ENCODE peak calls at places on chromosomes 2 and 18, in four cellular contexts. One of them, this sample, is unnamed.

GRCh38 chr2:164757934-164758695 is 83.5 kb downstream of the COBLL1 start:
- DNase-seq in fibroblast of pulmonary artery: peak
- DNase-seq in heart left ventricle: no peak
- DNase-seq in stomach: no peak
- DNase-seq in this sample: no peak

GRCh38 chr2:69382547-69382946 is 4.5 kb downstream of the GFPT1 start:
- DNase-seq in heart left ventricle: no peak
- DNase-seq in fibroblast of pulmonary artery: no peak
- DNase-seq in stomach: no peak
- DNase-seq in this sample: no peak

GRCh38 chr18:5073026-5073944 is 123.8 kb downstream of the AKAIN1 start:
- DNase-seq in heart left ventricle: no peak
- DNase-seq in fibroblast of pulmonary artery: peak
- DNase-seq in stomach: no peak
- DNase-seq in this sample: no peak

GRCh38 chr2:205716126-205716525 is 33.8 kb downstream of the NRP2 start:
- DNase-seq in stomach: no peak
- DNase-seq in heart left ventricle: no peak
- DNase-seq in fibroblast of pulmonary artery: no peak
- DNase-seq in this sample: no peak

GRCh38 chr2:30981519-30981918 is 156.7 kb downstream of the GALNT14 start:
- DNase-seq in stomach: no peak
- DNase-seq in fibroblast of pulmonary artery: no peak
- DNase-seq in heart left ventricle: no peak
- DNase-seq in this sample: no peak

GRCh38 chr2:156585457-156585856 is 149.3 kb downstream of the GPD2 start:
- DNase-seq in stomach: no peak
- DNase-seq in fibroblast of pulmonary artery: no peak
- DNase-seq in heart left ventricle: no peak
- DNase-seq in this sample: no peak

GRCh38 chr2:17747684-17748452 is 5.7 kb downstream of the SMC6 start:
- DNase-seq in heart left ventricle: no peak
- DNase-seq in fibroblast of pulmonary artery: no peak
- DNase-seq in stomach: no peak
- DNase-seq in this sample: peak

GRCh38 chr18:57813245-57813644 is 10.1 kb upstream of the ATP8B1 start:
- DNase-seq in stomach: no peak
- DNase-seq in fibroblast of pulmonary artery: peak
- DNase-seq in heart left ventricle: no peak
- DNase-seq in this sample: peak

GRCh38 chr2:66495788-66496640 is 61.1 kb downstream of the MEIS1 start:
- DNase-seq in stomach: peak
- DNase-seq in heart left ventricle: peak
- DNase-seq in fibroblast of pulmonary artery: peak
- DNase-seq in this sample: peak

GRCh38 chr18:7987284-7987976 is 420.3 kb downstream of the PTPRM start:
- DNase-seq in stomach: no peak
- DNase-seq in fibroblast of pulmonary artery: peak
- DNase-seq in heart left ventricle: no peak
- DNase-seq in this sample: peak

GRCh38 chr2:229417906-229418305 is 146.8 kb upstream of the PID1 start:
- DNase-seq in fibroblast of pulmonary artery: no peak
- DNase-seq in heart left ventricle: no peak
- DNase-seq in stomach: no peak
- DNase-seq in this sample: no peak

GRCh38 chr2:64311948-64312621 is 141.9 kb upstream of the LGALSL start:
- DNase-seq in heart left ventricle: peak
- DNase-seq in fibroblast of pulmonary artery: peak
- DNase-seq in stomach: peak
- DNase-seq in this sample: peak

GRCh38 chr2:220460257-220460985 is 833.0 kb downstream of the SLC4A3 start:
- DNase-seq in heart left ventricle: no peak
- DNase-seq in fibroblast of pulmonary artery: no peak
- DNase-seq in stomach: no peak
- DNase-seq in this sample: no peak

GRCh38 chr2:15677141-15677911 is 85.7 kb downstream of the DDX1 start:
- DNase-seq in fibroblast of pulmonary artery: no peak
- DNase-seq in stomach: no peak
- DNase-seq in heart left ventricle: no peak
- DNase-seq in this sample: no peak

GRCh38 chr2:238912228-238912915 is 64.5 kb downstream of the TWIST2 start:
- DNase-seq in heart left ventricle: no peak
- DNase-seq in stomach: peak
- DNase-seq in fibroblast of pulmonary artery: no peak
- DNase-seq in this sample: no peak

GRCh38 chr2:171316755-171317337 is 116.9 kb downstream of the METTL8 start:
- DNase-seq in fibroblast of pulmonary artery: no peak
- DNase-seq in stomach: no peak
- DNase-seq in heart left ventricle: no peak
- DNase-seq in this sample: no peak

GRCh38 chr2:236935131-236935530 is 150.6 kb upstream of the COPS8 start:
- DNase-seq in stomach: peak
- DNase-seq in heart left ventricle: no peak
- DNase-seq in fibroblast of pulmonary artery: no peak
- DNase-seq in this sample: no peak

GRCh38 chr18:63963610-63964256 is 6.1 kb upstream of the SERPINB8 start:
- DNase-seq in stomach: peak
- DNase-seq in heart left ventricle: no peak
- DNase-seq in fibroblast of pulmonary artery: peak
- DNase-seq in this sample: peak

DNA sequence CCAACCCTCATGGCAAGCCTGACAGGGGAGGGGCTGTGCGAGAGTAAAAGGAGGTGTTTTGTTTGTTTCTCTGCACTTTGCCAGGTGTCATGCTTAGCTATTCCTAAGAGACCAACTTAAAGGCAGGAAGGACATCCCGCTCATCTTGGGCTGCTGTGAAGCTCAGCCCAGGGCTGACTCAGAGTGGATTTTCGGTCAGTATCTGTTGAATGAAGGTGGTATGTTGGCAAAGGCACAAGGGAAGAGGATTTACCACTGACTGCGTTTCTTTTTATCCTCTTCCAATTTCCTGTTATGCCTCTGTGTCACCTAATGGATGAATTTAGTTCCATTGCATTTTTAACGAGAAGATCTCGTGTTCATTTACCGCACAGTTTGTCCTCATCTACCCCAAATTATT is 18.9 kb downstream of the TRPM8 start:
- DNase-seq in stomach: no peak
- DNase-seq in heart left ventricle: no peak
- DNase-seq in fibroblast of pulmonary artery: no peak
- DNase-seq in this sample: no peak
- H3K4me3 ChIP-seq in stomach: no peak
- H3K4me3 ChIP-seq in heart left ventricle: no peak
- H3K4me3 ChIP-seq in fibroblast of pulmonary artery: no peak
- H3K4me3 ChIP-seq in this sample: no peak

GRCh38 chr2:11338580-11338979 is 5.9 kb downstream of the ROCK2 start:
- DNase-seq in stomach: no peak
- DNase-seq in fibroblast of pulmonary artery: no peak
- DNase-seq in heart left ventricle: no peak
- DNase-seq in this sample: no peak

GRCh38 chr2:11339508-11340083 is 4.8 kb downstream of the ROCK2 start:
- DNase-seq in stomach: no peak
- DNase-seq in heart left ventricle: no peak
- DNase-seq in fibroblast of pulmonary artery: no peak
- DNase-seq in this sample: no peak

GRCh38 chr2:11342561-11343343 is 1.7 kb downstream of the ROCK2 start:
- DNase-seq in stomach: no peak
- DNase-seq in heart left ventricle: no peak
- DNase-seq in fibroblast of pulmonary artery: peak
- DNase-seq in this sample: peak

GRCh38 chr2:11343344-11343625 is 1.2 kb downstream of the ROCK2 start:
- DNase-seq in heart left ventricle: no peak
- DNase-seq in fibroblast of pulmonary artery: no peak
- DNase-seq in stomach: no peak
- DNase-seq in this sample: no peak

GRCh38 chr2:11340717-11341116 is 3.7 kb downstream of the ROCK2 start:
- DNase-seq in stomach: no peak
- DNase-seq in heart left ventricle: no peak
- DNase-seq in fibroblast of pulmonary artery: no peak
- DNase-seq in this sample: no peak
- H3K4me3 ChIP-seq in stomach: no peak
- H3K4me3 ChIP-seq in heart left ventricle: no peak
- H3K4me3 ChIP-seq in fibroblast of pulmonary artery: no peak
- H3K4me3 ChIP-seq in this sample: no peak

GRCh38 chr18:3654442-3655253 is 204.7 kb downstream of the TGIF1 start:
- DNase-seq in fibroblast of pulmonary artery: no peak
- DNase-seq in heart left ventricle: no peak
- DNase-seq in stomach: no peak
- DNase-seq in this sample: no peak

GRCh38 chr18:3653859-3654441 is 204.0 kb downstream of the TGIF1 start:
- DNase-seq in heart left ventricle: no peak
- DNase-seq in fibroblast of pulmonary artery: no peak
- DNase-seq in stomach: no peak
- DNase-seq in this sample: no peak

GRCh38 chr18:3651266-3651665 is 201.3 kb downstream of the TGIF1 start:
- DNase-seq in stomach: no peak
- DNase-seq in fibroblast of pulmonary artery: no peak
- DNase-seq in heart left ventricle: no peak
- DNase-seq in this sample: no peak

GRCh38 chr18:3653263-3653858 is 203.4 kb downstream of the TGIF1 start:
- DNase-seq in stomach: no peak
- DNase-seq in heart left ventricle: no peak
- DNase-seq in fibroblast of pulmonary artery: no peak
- DNase-seq in this sample: no peak

GRCh38 chr18:3652380-3653262 is 202.6 kb downstream of the TGIF1 start:
- DNase-seq in fibroblast of pulmonary artery: peak
- DNase-seq in stomach: peak
- DNase-seq in heart left ventricle: peak
- DNase-seq in this sample: peak
- H3K4me3 ChIP-seq in fibroblast of pulmonary artery: peak
- H3K4me3 ChIP-seq in stomach: no peak
- H3K4me3 ChIP-seq in heart left ventricle: no peak
- H3K4me3 ChIP-seq in this sample: no peak

GRCh38 chr18:2441544-2441943 is 129.8 kb downstream of the METTL4 start:
- DNase-seq in stomach: no peak
- DNase-seq in fibroblast of pulmonary artery: no peak
- DNase-seq in heart left ventricle: no peak
- DNase-seq in this sample: no peak
- H3K4me3 ChIP-seq in stomach: no peak
- H3K4me3 ChIP-seq in fibroblast of pulmonary artery: no peak
- H3K4me3 ChIP-seq in heart left ventricle: no peak
- H3K4me3 ChIP-seq in this sample: no peak

DNA sequence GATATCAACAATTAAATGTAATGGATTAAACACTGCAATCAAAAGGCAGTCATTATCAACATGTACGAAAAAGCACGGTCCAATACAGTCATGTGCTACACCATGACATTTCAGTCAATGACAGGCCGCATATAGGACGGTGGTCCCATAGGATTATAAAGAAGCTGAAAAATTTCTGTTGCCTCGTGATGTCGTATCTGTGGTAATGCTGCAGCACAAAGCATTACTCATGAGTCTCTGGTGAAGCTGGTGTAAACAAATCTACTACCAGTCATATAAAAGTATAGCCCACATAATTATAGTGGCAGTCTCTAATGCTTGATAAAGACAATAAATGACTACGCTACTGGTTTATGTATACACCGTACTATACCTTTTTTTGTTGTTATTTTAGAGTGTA is 58.4 kb downstream of the RABL2A start:
- DNase-seq in heart left ventricle: no peak
- DNase-seq in fibroblast of pulmonary artery: no peak
- DNase-seq in stomach: no peak
- DNase-seq in this sample: no peak
- H3K4me3 ChIP-seq in heart left ventricle: no peak
- H3K4me3 ChIP-seq in fibroblast of pulmonary artery: no peak
- H3K4me3 ChIP-seq in stomach: no peak
- H3K4me3 ChIP-seq in this sample: no peak